ENCODE peak calls at places on chromosomes 2 and 18, in six cellular contexts. T is psoas muscle, P is bronchial epithelial cell, J is omental fat pad, N is OCI-LY7, W is esophagus squamous epithelium. X is an unnamed sample.

GRCh38 chr2:241894681-241895426 is 25.3 kb downstream of the RTP5 start:
- DNase-seq in T (peak; percentile 52), P (no peak), J (no peak), N (no peak), W (no peak), X (no peak)

GRCh38 chr18:6414723-6415362 is at the start of gene L3MBTL4:
- DNase-seq in T (peak; percentile 51), P (no peak), J (peak; percentile 29), N (no peak), W (no peak), X (peak; percentile 34)

GRCh38 chr2:85900366-85900765 is 11.6 kb upstream of the ST3GAL5 start:
- DNase-seq in T (no peak), P (no peak), J (no peak), N (no peak), W (no peak), X (no peak)

GRCh38 chr2:195488567-195488966 is 168.5 kb upstream of the SLC39A10 start:
- DNase-seq in T (no peak), P (no peak), J (no peak), N (no peak), W (no peak), X (no peak)

GRCh38 chr2:210663574-210663973 is 107.2 kb downstream of the CPS1 start:
- DNase-seq in T (no peak), P (peak; percentile 47), J (no peak), N (no peak), W (no peak), X (no peak)

GRCh38 chr2:186486651-186487647 is 889 bp downstream of the ZC3H15 start:
- DNase-seq in T (no peak), P (peak; percentile 28), J (no peak), N (peak; percentile 11), W (no peak), X (no peak)

GRCh38 chr2:64327510-64328414 is 126.2 kb upstream of the LGALSL start:
- DNase-seq in T (peak; percentile 63), P (peak; percentile 33), J (no peak), N (peak; percentile 74), W (no peak), X (no peak)

GRCh38 chr2:227205701-227206100 is 41.3 kb downstream of the COL4A3 start:
- DNase-seq in T (no peak), P (no peak), J (no peak), N (no peak), W (no peak), X (no peak)

GRCh38 chr2:151162185-151162584 is 99.5 kb downstream of the RBM43 start:
- DNase-seq in T (no peak), P (peak; percentile 29), J (no peak), N (no peak), W (no peak), X (no peak)

GRCh38 chr18:79246309-79247108 is 149.2 kb upstream of the NFATC1 start:
- DNase-seq in T (peak; percentile 77), P (peak; percentile 69), J (peak; percentile 31), N (peak; percentile 75), W (peak; percentile 5), X (peak; percentile 61)

GRCh38 chr2:173353556-173353955 is 1.1 kb upstream of the CDCA7 start:
- DNase-seq in T (no peak), P (no peak), J (no peak), N (peak; percentile 60), W (no peak), X (no peak)

GRCh38 chr2:45743531-45744391 is 92.3 kb downstream of the PRKCE start:
- DNase-seq in T (peak; percentile 76), P (no peak), J (no peak), N (no peak), W (no peak), X (no peak)

GRCh38 chr18:48641981-48642380 is 103.2 kb downstream of the CTIF start:
- DNase-seq in T (no peak), P (no peak), J (no peak), N (no peak), W (no peak), X (no peak)

GRCh38 chr18:48644029-48644428 is 105.2 kb downstream of the CTIF start:
- DNase-seq in T (no peak), P (no peak), J (no peak), N (no peak), W (no peak), X (no peak)

GRCh38 chr18:48645427-48646002 is 106.7 kb downstream of the CTIF start:
- DNase-seq in T (no peak), P (no peak), J (no peak), N (no peak), W (no peak), X (peak; percentile 24)

GRCh38 chr18:48642503-48642902 is 103.7 kb downstream of the CTIF start:
- DNase-seq in T (no peak), P (no peak), J (no peak), N (no peak), W (no peak), X (no peak)

GRCh38 chr18:48643262-48643661 is 104.4 kb downstream of the CTIF start:
- DNase-seq in T (no peak), P (no peak), J (no peak), N (no peak), W (no peak), X (no peak)
- TF ChIP-seq CTCF in T (no peak), P (no peak), J (no peak), N (no peak), W (no peak), X (no peak)

GRCh38 chr2:31725444-31725843 is 144.7 kb upstream of the SRD5A2 start:
- DNase-seq in T (no peak), P (no peak), J (no peak), N (no peak), W (no peak), X (no peak)

GRCh38 chr2:31729065-31729439 is 148.3 kb upstream of the SRD5A2 start:
- DNase-seq in T (no peak), P (no peak), J (no peak), N (no peak), W (no peak), X (no peak)

GRCh38 chr2:31728406-31729064 is 147.8 kb upstream of the SRD5A2 start:
- DNase-seq in T (no peak), P (no peak), J (no peak), N (no peak), W (no peak), X (no peak)

GRCh38 chr2:31729442-31730092 is 148.8 kb upstream of the SRD5A2 start:
- DNase-seq in T (no peak), P (peak; percentile 70), J (no peak), N (peak; percentile 43), W (no peak), X (no peak)
- TF ChIP-seq CTCF in T (no peak), P (peak; percentile 67), J (no peak), N (peak; percentile 78), W (no peak), X (no peak)

GRCh38 chr2:52821631-52822030 is 946.0 kb upstream of the CHAC2 start:
- DNase-seq in T (no peak), P (peak; percentile 13), J (no peak), N (no peak), W (no peak), X (no peak)
- TF ChIP-seq CTCF in T (no peak), P (peak; percentile 27), J (no peak), N (peak; percentile 42), W (no peak), X (no peak)

GRCh38 chr2:60550151-60550983 is 3.1 kb downstream of the BCL11A start:
- DNase-seq in T (peak; percentile 67), P (peak; percentile 74), J (no peak), N (peak; percentile 91), W (peak; percentile 36), X (peak; percentile 53)
- TF ChIP-seq CTCF in T (peak; percentile 44), P (peak; percentile 82), J (no peak), N (peak; percentile 89), W (no peak), X (peak; percentile 63)

GRCh38 chr2:235055891-235056516 is 104.2 kb downstream of the SH3BP4 start:
- DNase-seq in T (no peak), P (peak; percentile 51), J (no peak), N (peak; percentile 45), W (no peak), X (no peak)
- TF ChIP-seq CTCF in T (peak; percentile 61), P (peak; percentile 84), J (no peak), N (peak; percentile 69), W (peak; percentile 27), X (peak; percentile 17)

GRCh38 chr2:30691948-30692828 is 115.1 kb downstream of the CAPN13 start:
- DNase-seq in T (peak; percentile 64), P (no peak), J (no peak), N (no peak), W (no peak), X (no peak)
- TF ChIP-seq CTCF in T (peak; percentile 28), P (peak; percentile 30), J (no peak), N (no peak), W (no peak), X (no peak)

DNA sequence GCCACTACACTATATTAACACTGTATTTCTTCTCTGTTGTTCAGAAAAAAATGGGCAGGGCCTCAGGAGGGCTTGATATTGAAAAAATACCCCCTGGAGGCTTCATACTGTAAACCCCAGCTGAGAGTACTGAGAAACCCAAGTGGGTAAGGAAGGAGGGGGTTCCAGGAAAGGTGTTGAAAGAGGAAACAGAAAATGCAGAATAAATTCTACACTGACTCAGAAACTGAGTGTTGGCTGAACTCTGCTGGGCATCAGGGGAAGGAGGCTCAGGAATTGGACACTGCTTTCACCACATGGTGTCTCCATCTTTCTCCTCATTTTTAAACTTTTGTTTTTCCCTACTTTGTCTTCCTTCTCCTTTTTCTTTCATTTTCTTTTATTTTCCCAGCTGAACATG is 253.7 kb downstream of the DYM start:
- DNase-seq in T (no peak), P (no peak), J (no peak), N (peak; percentile 16), W (no peak), X (no peak)
- TF ChIP-seq CTCF in T (no peak), P (no peak), J (no peak), N (no peak), W (no peak), X (no peak)

DNA sequence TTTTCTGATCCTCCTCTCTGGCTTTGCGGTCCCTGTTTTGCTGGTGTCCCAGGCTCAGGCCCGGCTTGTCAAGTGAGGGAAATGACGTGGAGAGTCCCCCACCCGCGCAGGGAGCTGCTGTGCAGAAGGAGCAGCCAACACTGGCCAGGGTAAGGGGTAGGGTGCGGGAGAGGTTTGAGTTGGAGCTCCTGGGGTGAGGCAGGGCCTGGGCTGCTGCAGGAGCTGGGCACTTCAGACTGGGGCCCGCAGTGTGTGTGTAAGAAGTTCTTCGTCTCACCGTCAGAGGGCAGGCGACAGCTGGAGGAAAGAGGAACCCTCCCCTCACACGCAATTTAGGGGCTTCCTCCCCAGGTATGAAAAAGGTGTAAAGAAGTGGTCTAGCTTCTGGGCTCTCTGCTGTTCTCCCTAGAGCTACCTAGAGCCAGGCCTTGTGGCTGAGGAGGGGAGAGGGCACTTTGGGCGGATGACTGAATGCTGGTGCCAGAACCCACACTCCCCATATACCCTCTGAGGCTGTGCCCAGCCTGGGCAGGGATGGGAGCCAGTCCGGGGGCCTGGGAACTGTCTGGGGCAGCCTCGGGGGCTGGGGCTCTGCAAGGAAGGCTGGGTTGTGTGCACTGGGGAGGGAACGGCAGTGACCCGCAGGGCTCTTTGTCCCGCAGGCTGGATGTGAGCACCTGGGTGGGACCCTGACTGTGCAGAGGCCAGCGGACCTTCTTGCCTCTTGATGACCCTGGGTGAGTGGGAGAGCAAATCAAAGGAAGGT is 11.8 kb downstream of the CELF4 start:
- DNase-seq in T (no peak), P (no peak), J (no peak), N (no peak), W (no peak), X (no peak)
- TF ChIP-seq CTCF in T (no peak), P (peak; percentile 48), J (no peak), N (no peak), W (no peak), X (no peak)

X was measured in mesothelial cell of epicardium.